ENCODE peak calls at places on chromosomes 16 and 17, in five cellular contexts. U is astrocyte of the cerebellum, R is HFFc6, B is WERI-Rb-1, V is cardiac fibroblast. G is an unnamed sample.

GRCh38 chr16:64092284-64092683 is 1029.6 kb downstream of the CDH11 start:
- DNase-seq in R (peak), U (peak), B (no peak), V (peak), G (no peak)

GRCh38 chr17:39599006-39599664 is 8.6 kb downstream of the NEUROD2 start:
- DNase-seq in V (no peak), R (no peak), U (no peak), B (no peak), G (no peak)

GRCh38 chr17:32755045-32755805 is 121.7 kb downstream of the MYO1D start:
- DNase-seq in V (peak), B (no peak), U (peak), R (peak), G (peak)

GRCh38 chr17:43146649-43147048 is 21.5 kb upstream of the BRCA1 start:
- DNase-seq in U (no peak), B (no peak), V (no peak), R (no peak), G (no peak)

GRCh38 chr17:72976971-72977767 is 115.3 kb downstream of the SLC39A11 start:
- DNase-seq in B (no peak), V (peak), U (peak), R (peak), G (peak)

GRCh38 chr17:57993471-57994365 is 5.7 kb upstream of the VEZF1 start:
- DNase-seq in R (no peak), U (no peak), V (no peak), B (peak), G (no peak)

GRCh38 chr16:4263504-4264436 is 9.1 kb downstream of the TFAP4 start:
- DNase-seq in B (no peak), U (no peak), V (peak), R (peak), G (peak)

GRCh38 chr17:65813306-65813705 is 251.9 kb upstream of the AXIN2 start:
- DNase-seq in V (no peak), B (no peak), R (no peak), U (no peak), G (no peak)

GRCh38 chr16:71353736-71354135 is 4.8 kb upstream of the CALB2 start:
- DNase-seq in V (no peak), R (no peak), U (no peak), B (no peak), G (no peak)

GRCh38 chr16:12089492-12090161 is 113.1 kb downstream of the SNX29 start:
- DNase-seq in B (no peak), R (no peak), V (peak), U (no peak), G (no peak)

GRCh38 chr17:8629371-8630226 is 926 bp downstream of the MYH10 start:
- DNase-seq in R (no peak), V (peak), B (peak), U (no peak), G (no peak)

GRCh38 chr16:15507299-15507958 is 73.0 kb downstream of the BMERB1 start:
- DNase-seq in U (no peak), R (peak), B (no peak), V (peak), G (no peak)

GRCh38 chr16:56617212-56618085 is 8.1 kb upstream of the MT1E start:
- DNase-seq in V (peak), U (no peak), R (no peak), B (no peak), G (no peak)

GRCh38 chr16:1458977-1459341 is 14.6 kb upstream of the CCDC154 start:
- DNase-seq in U (no peak), R (no peak), V (no peak), B (no peak), G (no peak)

GRCh38 chr17:64190468-64190867 is 60.5 kb upstream of the ERN1 start:
- DNase-seq in R (no peak), B (no peak), U (no peak), V (no peak), G (no peak)

GRCh38 chr17:19448341-19449268 is 37.6 kb downstream of the RNF112 start:
- DNase-seq in R (peak), U (peak), V (peak), B (no peak), G (peak)

GRCh38 chr17:15261818-15262290 is 3.3 kb downstream of the PMP22 start:
- DNase-seq in R (peak), V (peak), B (no peak), U (no peak), G (no peak)

GRCh38 chr17:29039764-29040598 is 3.0 kb upstream of the PIPOX start:
- DNase-seq in R (peak), U (peak), B (peak), V (peak), G (peak)

GRCh38 chr17:13568746-13569739 is 32.7 kb downstream of the HS3ST3A1 start:
- DNase-seq in R (no peak), U (peak), V (no peak), B (no peak), G (no peak)

GRCh38 chr17:81928497-81929252 is 1.1 kb upstream of the MAFG start:
- DNase-seq in V (no peak), U (no peak), R (no peak), B (no peak), G (no peak)

GRCh38 chr16:4882633-4883285 is 35.5 kb downstream of the UBN1 start:
- DNase-seq in B (no peak), U (peak), R (peak), V (peak), G (no peak)

GRCh38 chr16:55176901-55177300 is 147.1 kb upstream of the IRX6 start:
- DNase-seq in R (no peak), U (no peak), B (no peak), V (no peak), G (no peak)

GRCh38 chr17:40338058-40338457 is 26.5 kb downstream of the GJD3 start:
- DNase-seq in R (no peak), U (no peak), B (no peak), V (no peak), G (no peak)

GRCh38 chr17:14200354-14200753 is 36.3 kb downstream of the CDRT15 start:
- DNase-seq in R (no peak), V (no peak), U (no peak), B (no peak), G (no peak)

GRCh38 chr17:14227052-14227451 is 9.6 kb downstream of the CDRT15 start:
- DNase-seq in V (no peak), R (no peak), U (no peak), B (no peak), G (no peak)

GRCh38 chr17:35981908-35982330 is 622 bp upstream of the CCL16 start:
- DNase-seq in B (peak), V (no peak), R (no peak), U (no peak), G (no peak)
- TF ChIP-seq CTCF in B (peak), V (no peak), R (no peak), U (no peak), G (no peak)

GRCh38 chr16:29664133-29664912 is 1.3 kb downstream of the SPN start:
- DNase-seq in U (no peak), V (no peak), R (no peak), B (no peak), G (no peak)
- TF ChIP-seq CTCF in U (no peak), V (no peak), R (no peak), B (no peak), G (no peak)

GRCh38 chr17:50062323-50063243 is 6.7 kb downstream of the ITGA3 start:
- DNase-seq in U (no peak), V (peak), B (no peak), R (peak), G (no peak)
- TF ChIP-seq CTCF in U (no peak), V (no peak), B (no peak), R (no peak), G (no peak)

GRCh38 chr17:76868669-76869208 is 535 bp downstream of the MGAT5B start:
- DNase-seq in R (no peak), V (no peak), U (no peak), B (no peak), G (no peak)
- TF ChIP-seq CTCF in R (no peak), V (no peak), U (no peak), B (no peak), G (no peak)

GRCh38 chr17:50596191-50597037 is 35.9 kb downstream of the CACNA1G start:
- DNase-seq in B (no peak), V (no peak), U (no peak), R (no peak), G (no peak)
- TF ChIP-seq CTCF in B (no peak), V (peak), U (peak), R (peak), G (no peak)

DNA sequence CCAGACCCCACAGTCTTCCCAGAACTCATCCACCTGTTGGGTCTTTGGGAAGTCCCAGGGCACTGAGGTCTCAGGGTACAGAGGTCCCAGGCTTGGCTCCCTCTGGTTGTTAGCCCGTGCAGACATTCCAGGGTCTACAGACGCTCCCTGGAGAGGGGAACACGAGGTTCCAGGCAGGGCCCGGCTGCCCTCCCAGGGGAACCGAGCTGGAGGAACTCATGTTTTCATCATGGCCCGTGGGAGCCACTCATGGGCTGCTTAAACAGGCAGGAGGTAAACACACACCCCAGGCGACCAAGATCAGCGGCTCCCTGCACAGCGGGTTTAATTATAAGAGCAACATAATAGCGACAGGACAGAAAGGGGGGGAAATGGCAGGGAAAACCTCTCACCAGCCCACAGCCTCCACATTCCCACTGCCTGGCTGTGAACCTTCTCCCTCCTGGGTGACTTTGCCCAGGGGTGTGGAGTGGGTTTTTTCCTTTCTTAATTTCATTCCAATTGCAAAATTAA is 36.5 kb downstream of the TRARG1 start:
- DNase-seq in R (no peak), U (no peak), B (no peak), V (peak), G (no peak)
- TF ChIP-seq CTCF in R (no peak), U (no peak), B (no peak), V (no peak), G (no peak)

DNA sequence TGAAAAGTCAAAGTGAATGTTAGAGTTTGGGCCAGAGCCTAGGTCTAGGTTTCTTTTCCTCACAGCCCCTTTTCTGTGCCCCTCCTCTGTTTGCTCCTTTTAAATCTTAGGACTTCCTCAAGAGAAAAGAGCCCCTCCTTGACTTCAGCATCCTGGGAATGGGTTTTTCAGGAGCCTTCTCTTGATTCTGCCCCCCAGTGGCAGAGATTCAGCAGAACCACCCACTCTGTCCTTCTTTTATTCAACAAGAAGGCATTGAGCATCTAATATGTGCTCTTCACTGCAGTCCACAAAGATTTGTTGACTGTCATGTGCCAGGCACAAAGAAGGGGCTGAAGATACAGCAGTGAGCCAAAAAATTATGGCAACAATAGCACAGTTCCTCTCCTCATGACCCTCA is 270.8 kb upstream of the CDH5 start:
- DNase-seq in U (no peak), B (no peak), R (no peak), V (peak), G (no peak)
- TF ChIP-seq CTCF in U (peak), B (no peak), R (peak), V (no peak), G (no peak)

GRCh38 chr16:85363427-85363826 is 249.7 kb upstream of the GSE1 start:
- DNase-seq in V (no peak), B (no peak), R (no peak), U (no peak), G (no peak)
- TF ChIP-seq CTCF in V (no peak), B (no peak), R (peak), U (peak), G (no peak)